ENCODE peak calls at places on chromosome 5, in six cellular contexts. One of them, this sample, is unnamed. For H3K4me1 and H3K9me3, the result is how much of the 10 kb centered on the place peaks cover.

GRCh38 chr5:138874241-138874640 is 894 bp downstream of the LRRTM2 start:
- DNase-seq in lower lobe of right lung: no peak
- DNase-seq in endodermal cell: no peak
- DNase-seq in gastrocnemius medialis: no peak
- DNase-seq in SK-N-SH: peak
- DNase-seq in tibial nerve: no peak
- DNase-seq in this sample: no peak

GRCh38 chr5:37921452-37921851 is 81.6 kb upstream of the GDNF start:
- DNase-seq in lower lobe of right lung: no peak
- DNase-seq in endodermal cell: no peak
- DNase-seq in gastrocnemius medialis: no peak
- DNase-seq in SK-N-SH: no peak
- DNase-seq in tibial nerve: no peak
- DNase-seq in this sample: no peak

GRCh38 chr5:38259062-38259857 is 901 bp downstream of the EGFLAM start:
- DNase-seq in lower lobe of right lung: no peak
- DNase-seq in endodermal cell: no peak
- DNase-seq in gastrocnemius medialis: no peak
- DNase-seq in SK-N-SH: peak
- DNase-seq in tibial nerve: no peak
- DNase-seq in this sample: no peak

GRCh38 chr5:35857606-35858205 is 1.0 kb downstream of the IL7R start:
- DNase-seq in lower lobe of right lung: no peak
- DNase-seq in endodermal cell: no peak
- DNase-seq in gastrocnemius medialis: no peak
- DNase-seq in SK-N-SH: no peak
- DNase-seq in tibial nerve: no peak
- DNase-seq in this sample: no peak

GRCh38 chr5:78727786-78728761 is 79.5 kb upstream of the LHFPL2 start:
- DNase-seq in lower lobe of right lung: no peak
- DNase-seq in endodermal cell: no peak
- DNase-seq in gastrocnemius medialis: no peak
- DNase-seq in SK-N-SH: no peak
- DNase-seq in tibial nerve: no peak
- DNase-seq in this sample: no peak

GRCh38 chr5:133377736-133378135 is 234.6 kb downstream of the FSTL4 start:
- DNase-seq in lower lobe of right lung: no peak
- DNase-seq in endodermal cell: no peak
- DNase-seq in gastrocnemius medialis: no peak
- DNase-seq in SK-N-SH: no peak
- DNase-seq in tibial nerve: no peak
- DNase-seq in this sample: no peak

GRCh38 chr5:84080908-84081307 is 303.8 kb downstream of the EDIL3 start:
- DNase-seq in lower lobe of right lung: no peak
- DNase-seq in endodermal cell: no peak
- DNase-seq in gastrocnemius medialis: no peak
- DNase-seq in SK-N-SH: no peak
- DNase-seq in tibial nerve: no peak
- DNase-seq in this sample: no peak

GRCh38 chr5:140093866-140094265 is 20.0 kb upstream of the PURA start:
- DNase-seq in lower lobe of right lung: no peak
- DNase-seq in endodermal cell: no peak
- DNase-seq in gastrocnemius medialis: no peak
- DNase-seq in SK-N-SH: no peak
- DNase-seq in tibial nerve: no peak
- DNase-seq in this sample: no peak

GRCh38 chr5:142202282-142202681 is 93.7 kb downstream of the NDFIP1 start:
- DNase-seq in lower lobe of right lung: no peak
- DNase-seq in endodermal cell: no peak
- DNase-seq in gastrocnemius medialis: no peak
- DNase-seq in SK-N-SH: no peak
- DNase-seq in tibial nerve: no peak
- DNase-seq in this sample: no peak

GRCh38 chr5:168270446-168270845 is 21.0 kb upstream of the WWC1 start:
- DNase-seq in lower lobe of right lung: no peak
- DNase-seq in endodermal cell: peak
- DNase-seq in gastrocnemius medialis: no peak
- DNase-seq in SK-N-SH: no peak
- DNase-seq in tibial nerve: no peak
- DNase-seq in this sample: no peak

GRCh38 chr5:128213340-128213739 is 129.8 kb downstream of the SLC12A2 start:
- DNase-seq in lower lobe of right lung: no peak
- DNase-seq in endodermal cell: peak
- DNase-seq in gastrocnemius medialis: no peak
- DNase-seq in SK-N-SH: peak
- DNase-seq in tibial nerve: no peak
- DNase-seq in this sample: no peak

GRCh38 chr5:164010900-164011299 is 505.5 kb downstream of the MAT2B start:
- DNase-seq in lower lobe of right lung: no peak
- DNase-seq in endodermal cell: no peak
- DNase-seq in gastrocnemius medialis: no peak
- DNase-seq in SK-N-SH: no peak
- DNase-seq in tibial nerve: no peak
- DNase-seq in this sample: no peak

GRCh38 chr5:146761809-146762208 is 116.7 kb downstream of the PPP2R2B start:
- DNase-seq in lower lobe of right lung: no peak
- DNase-seq in endodermal cell: no peak
- DNase-seq in gastrocnemius medialis: no peak
- DNase-seq in SK-N-SH: no peak
- DNase-seq in tibial nerve: no peak
- DNase-seq in this sample: no peak

GRCh38 chr5:36029914-36030313 is 36.8 kb downstream of the UGT3A2 start:
- DNase-seq in lower lobe of right lung: no peak
- DNase-seq in endodermal cell: no peak
- DNase-seq in gastrocnemius medialis: no peak
- DNase-seq in SK-N-SH: peak
- DNase-seq in tibial nerve: no peak
- DNase-seq in this sample: no peak

GRCh38 chr5:124824637-124825158 is 78.3 kb upstream of the ZNF608 start:
- DNase-seq in lower lobe of right lung: no peak
- DNase-seq in endodermal cell: no peak
- DNase-seq in gastrocnemius medialis: no peak
- DNase-seq in SK-N-SH: peak
- DNase-seq in tibial nerve: no peak
- DNase-seq in this sample: no peak

GRCh38 chr5:120466337-120467006 is 2.4 kb downstream of the PRR16 start:
- DNase-seq in lower lobe of right lung: no peak
- DNase-seq in endodermal cell: no peak
- DNase-seq in gastrocnemius medialis: no peak
- DNase-seq in SK-N-SH: no peak
- DNase-seq in tibial nerve: no peak
- DNase-seq in this sample: no peak

GRCh38 chr5:103259705-103260355 is 1.3 kb downstream of the MACIR start:
- DNase-seq in lower lobe of right lung: no peak
- DNase-seq in endodermal cell: peak
- DNase-seq in gastrocnemius medialis: no peak
- DNase-seq in SK-N-SH: no peak
- DNase-seq in tibial nerve: no peak
- DNase-seq in this sample: no peak

GRCh38 chr5:130141689-130142320 is 237.5 kb downstream of the CHSY3 start:
- DNase-seq in lower lobe of right lung: no peak
- DNase-seq in endodermal cell: peak
- DNase-seq in gastrocnemius medialis: no peak
- DNase-seq in SK-N-SH: peak
- DNase-seq in tibial nerve: no peak
- DNase-seq in this sample: peak
- TF ChIP-seq CTCF in lower lobe of right lung: peak
- TF ChIP-seq CTCF in endodermal cell: peak
- TF ChIP-seq CTCF in gastrocnemius medialis: peak
- TF ChIP-seq CTCF in SK-N-SH: peak
- TF ChIP-seq CTCF in tibial nerve: no peak
- TF ChIP-seq CTCF in this sample: peak

DNA sequence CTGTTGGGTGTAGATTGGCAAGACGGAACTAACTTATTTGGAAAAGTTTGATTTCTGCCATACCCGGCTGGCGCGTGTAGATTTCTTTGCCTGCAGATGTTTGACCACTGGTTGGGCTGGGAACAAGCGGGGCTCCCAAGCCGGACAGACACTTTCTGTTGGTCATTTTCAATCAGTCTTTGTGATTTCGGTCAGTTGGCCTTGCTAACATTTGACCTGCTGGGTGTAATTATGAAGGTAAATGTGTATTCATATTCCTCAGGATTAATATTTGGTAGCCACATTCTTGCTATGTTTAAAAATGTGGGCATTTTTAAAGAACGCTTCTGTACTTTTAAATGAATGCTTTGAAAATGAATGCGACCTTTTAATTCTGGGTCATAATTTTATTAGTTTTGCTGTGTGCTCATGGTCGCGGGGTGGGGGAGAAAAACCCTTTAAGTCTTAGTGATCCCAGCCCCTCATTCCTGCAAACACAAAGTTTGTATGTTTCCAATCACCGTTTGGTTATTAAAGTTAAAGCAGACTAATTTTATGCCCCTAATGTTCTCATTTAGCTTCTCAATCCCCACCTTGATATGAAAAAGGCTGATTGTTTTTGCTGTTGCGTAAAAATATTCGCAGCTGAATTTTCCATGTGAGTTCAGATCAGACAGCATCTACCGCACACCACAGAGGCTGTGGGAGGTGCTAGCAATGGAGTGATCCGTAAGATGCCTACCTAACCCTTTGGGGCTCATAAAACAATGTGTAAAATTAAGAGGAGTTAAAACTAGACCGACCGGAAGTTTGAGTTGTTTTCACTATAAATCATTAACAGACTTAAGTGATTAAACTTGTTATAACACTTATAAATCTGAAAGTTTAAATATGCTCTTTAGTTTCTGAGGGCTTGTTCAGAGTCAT is 1.5 kb downstream of the RASGRF2 start:
- DNase-seq in lower lobe of right lung: no peak
- DNase-seq in endodermal cell: no peak
- DNase-seq in gastrocnemius medialis: no peak
- DNase-seq in SK-N-SH: no peak
- DNase-seq in tibial nerve: no peak
- DNase-seq in this sample: no peak
- H3K4me1 ChIP-seq in lower lobe of right lung: under half
- H3K4me1 ChIP-seq in endodermal cell: under half
- H3K4me1 ChIP-seq in gastrocnemius medialis: under half
- H3K4me1 ChIP-seq in SK-N-SH: under half
- H3K4me1 ChIP-seq in tibial nerve: under half
- H3K4me1 ChIP-seq in this sample: under half

GRCh38 chr5:141196363-141196762 is 3.1 kb upstream of the PCDHB11 start:
- DNase-seq in lower lobe of right lung: no peak
- DNase-seq in endodermal cell: no peak
- DNase-seq in gastrocnemius medialis: no peak
- DNase-seq in SK-N-SH: no peak
- DNase-seq in tibial nerve: no peak
- DNase-seq in this sample: no peak
- H3K9me3 ChIP-seq in lower lobe of right lung: half or more
- H3K9me3 ChIP-seq in endodermal cell: under half
- H3K9me3 ChIP-seq in gastrocnemius medialis: under half
- H3K9me3 ChIP-seq in SK-N-SH: under half
- H3K9me3 ChIP-seq in tibial nerve: under half
- H3K9me3 ChIP-seq in this sample: half or more

GRCh38 chr5:176639208-176639607 is 8.1 kb upstream of the TSPAN17 start:
- DNase-seq in lower lobe of right lung: no peak
- DNase-seq in endodermal cell: peak
- DNase-seq in gastrocnemius medialis: no peak
- DNase-seq in SK-N-SH: no peak
- DNase-seq in tibial nerve: no peak
- DNase-seq in this sample: no peak
- TF ChIP-seq CTCF in lower lobe of right lung: no peak
- TF ChIP-seq CTCF in endodermal cell: no peak
- TF ChIP-seq CTCF in gastrocnemius medialis: no peak
- TF ChIP-seq CTCF in SK-N-SH: no peak
- TF ChIP-seq CTCF in tibial nerve: no peak
- TF ChIP-seq CTCF in this sample: no peak

GRCh38 chr5:122111513-122111912 is 17.8 kb upstream of the ZNF474 start:
- DNase-seq in lower lobe of right lung: no peak
- DNase-seq in endodermal cell: no peak
- DNase-seq in gastrocnemius medialis: no peak
- DNase-seq in SK-N-SH: no peak
- DNase-seq in tibial nerve: no peak
- DNase-seq in this sample: no peak
- H3K4me1 ChIP-seq in lower lobe of right lung: under half
- H3K4me1 ChIP-seq in endodermal cell: under half
- H3K4me1 ChIP-seq in gastrocnemius medialis: under half
- H3K4me1 ChIP-seq in SK-N-SH: under half
- H3K4me1 ChIP-seq in tibial nerve: under half
- H3K4me1 ChIP-seq in this sample: under half

GRCh38 chr5:98433022-98433421 is 340.4 kb upstream of the RGMB start:
- DNase-seq in lower lobe of right lung: no peak
- DNase-seq in endodermal cell: no peak
- DNase-seq in gastrocnemius medialis: no peak
- DNase-seq in SK-N-SH: no peak
- DNase-seq in tibial nerve: no peak
- DNase-seq in this sample: no peak

GRCh38 chr5:98432378-98432777 is 341.1 kb upstream of the RGMB start:
- DNase-seq in lower lobe of right lung: no peak
- DNase-seq in endodermal cell: peak
- DNase-seq in gastrocnemius medialis: no peak
- DNase-seq in SK-N-SH: no peak
- DNase-seq in tibial nerve: no peak
- DNase-seq in this sample: no peak

GRCh38 chr5:98433673-98434072 is 339.8 kb upstream of the RGMB start:
- DNase-seq in lower lobe of right lung: no peak
- DNase-seq in endodermal cell: no peak
- DNase-seq in gastrocnemius medialis: no peak
- DNase-seq in SK-N-SH: no peak
- DNase-seq in tibial nerve: no peak
- DNase-seq in this sample: no peak

GRCh38 chr5:98436672-98437071 is 336.8 kb upstream of the RGMB start:
- DNase-seq in lower lobe of right lung: no peak
- DNase-seq in endodermal cell: no peak
- DNase-seq in gastrocnemius medialis: no peak
- DNase-seq in SK-N-SH: no peak
- DNase-seq in tibial nerve: no peak
- DNase-seq in this sample: no peak
- H3K9me3 ChIP-seq in lower lobe of right lung: under half
- H3K9me3 ChIP-seq in endodermal cell: half or more
- H3K9me3 ChIP-seq in gastrocnemius medialis: under half
- H3K9me3 ChIP-seq in SK-N-SH: under half
- H3K9me3 ChIP-seq in tibial nerve: under half
- H3K9me3 ChIP-seq in this sample: under half

GRCh38 chr5:67283275-67283987 is 86.8 kb upstream of the CD180 start:
- DNase-seq in lower lobe of right lung: no peak
- DNase-seq in endodermal cell: no peak
- DNase-seq in gastrocnemius medialis: no peak
- DNase-seq in SK-N-SH: no peak
- DNase-seq in tibial nerve: no peak
- DNase-seq in this sample: no peak
- TF ChIP-seq CTCF in lower lobe of right lung: no peak
- TF ChIP-seq CTCF in endodermal cell: no peak
- TF ChIP-seq CTCF in gastrocnemius medialis: no peak
- TF ChIP-seq CTCF in SK-N-SH: no peak
- TF ChIP-seq CTCF in tibial nerve: no peak
- TF ChIP-seq CTCF in this sample: no peak

This sample was measured in heart right ventricle.